ENCODE peak calls at places on chromosomes 2 and 18, in seven cellular contexts. B, P, U, G, S, W and Q are unnamed samples.

GRCh38 chr18:46152436-46152807 is 48.2 kb downstream of the HAUS1 start:
- DNase-seq in B (no peak), W (no peak), G (no peak), U (no peak), S (no peak), P (peak; percentile 51), Q (no peak)

GRCh38 chr18:25650201-25650941 is 298.4 kb upstream of the ZNF521 start:
- DNase-seq in U (no peak), P (no peak), W (no peak), B (no peak), S (peak; percentile 99), G (no peak), Q (no peak)

GRCh38 chr18:11541179-11541578 is 68.2 kb upstream of the SLC35G4 start:
- DNase-seq in P (no peak), G (no peak), W (no peak), B (no peak), S (no peak), U (no peak), Q (peak; percentile 1)

GRCh38 chr2:218964041-218964771 is 4.7 kb downstream of the CDK5R2 start:
- DNase-seq in S (peak; percentile 47), W (no peak), G (no peak), P (no peak), B (no peak), U (no peak), Q (no peak)

GRCh38 chr2:227717687-227718567 is at the start of gene SLC19A3:
- DNase-seq in G (peak; percentile 83), B (peak; percentile 93), P (peak; percentile 86), W (no peak), U (peak; percentile 75), S (peak; percentile 4), Q (no peak)

GRCh38 chr2:15769235-15769634 is 171.1 kb upstream of the MYCN start:
- DNase-seq in G (no peak), P (no peak), W (no peak), U (no peak), B (no peak), S (no peak), Q (no peak)

GRCh38 chr2:60961457-60961856 is 56.1 kb upstream of the PEX13 start:
- DNase-seq in G (no peak), U (no peak), P (no peak), B (no peak), W (peak; percentile 45), S (no peak), Q (peak; percentile 21)

GRCh38 chr2:199471443-199472057 is 13.8 kb upstream of the SATB2 start:
- DNase-seq in P (peak; percentile 39), W (peak; percentile 75), S (no peak), B (peak; percentile 29), G (peak; percentile 73), U (peak; percentile 83), Q (no peak)

GRCh38 chr2:118667964-118668363 is 179.5 kb downstream of the EN1 start:
- DNase-seq in W (no peak), S (no peak), U (no peak), G (no peak), B (no peak), P (no peak), Q (no peak)

GRCh38 chr2:22626621-22627020 is 758.4 kb upstream of the KLHL29 start:
- DNase-seq in W (no peak), S (no peak), G (no peak), B (no peak), P (no peak), U (no peak), Q (no peak)

GRCh38 chr2:239131521-239131920 is 269.3 kb downstream of the HDAC4 start:
- DNase-seq in P (no peak), W (no peak), B (no peak), U (no peak), G (no peak), S (no peak), Q (no peak)

GRCh38 chr2:61538920-61539559 is 884 bp upstream of the XPO1 start:
- DNase-seq in S (peak; percentile 25), B (no peak), W (peak; percentile 32), P (no peak), U (no peak), G (no peak), Q (no peak)

GRCh38 chr2:63544017-63544627 is 44.2 kb downstream of the WDPCP start:
- DNase-seq in U (no peak), W (no peak), S (no peak), B (no peak), G (peak; percentile 35), P (no peak), Q (no peak)

GRCh38 chr2:16330571-16331351 is 334.9 kb downstream of the CYRIA start:
- DNase-seq in B (no peak), W (no peak), G (no peak), S (no peak), P (peak; percentile 73), U (no peak), Q (no peak)

GRCh38 chr2:190835303-190835930 is 45.2 kb upstream of the GLS start:
- DNase-seq in W (no peak), U (no peak), B (peak; percentile 62), G (no peak), S (no peak), P (peak; percentile 36), Q (no peak)

GRCh38 chr18:36298113-36298701 is 694 bp downstream of the FHOD3 start:
- DNase-seq in P (no peak), S (no peak), B (peak; percentile 36), G (no peak), U (peak; percentile 78), W (no peak), Q (no peak)

GRCh38 chr2:68345129-68345875 is 19.8 kb upstream of the PLEK start:
- DNase-seq in G (no peak), W (no peak), P (no peak), U (no peak), S (no peak), B (no peak), Q (no peak)

GRCh38 chr18:68417826-68418225 is 297.1 kb downstream of the TMX3 start:
- DNase-seq in S (no peak), B (no peak), G (peak; percentile 21), P (no peak), W (no peak), U (no peak), Q (no peak)

GRCh38 chr18:44031063-44031462 is 649.6 kb upstream of the SETBP1 start:
- DNase-seq in P (no peak), W (no peak), B (no peak), S (no peak), G (no peak), U (no peak), Q (no peak)

GRCh38 chr18:34929336-34929780 is 111.9 kb upstream of the MAPRE2 start:
- DNase-seq in S (peak; percentile 65), G (peak; percentile 24), W (no peak), P (no peak), B (no peak), U (no peak), Q (peak; percentile 61)

GRCh38 chr2:97748397-97748796 is 35.0 kb downstream of the ZAP70 start:
- DNase-seq in G (peak; percentile 42), W (peak; percentile 91), B (no peak), S (no peak), U (peak; percentile 79), P (peak; percentile 47), Q (no peak)

GRCh38 chr2:88087073-88087472 is 19.4 kb downstream of the SMYD1 start:
- DNase-seq in S (no peak), W (no peak), U (no peak), B (no peak), P (no peak), G (no peak), Q (no peak)

GRCh38 chr18:36633961-36634412 is 194.8 kb downstream of the TPGS2 start:
- DNase-seq in G (peak; percentile 13), W (no peak), B (no peak), P (no peak), S (no peak), U (no peak), Q (no peak)

GRCh38 chr2:205748660-205749059 is 66.4 kb downstream of the NRP2 start:
- DNase-seq in B (no peak), W (no peak), G (no peak), U (no peak), S (no peak), P (no peak), Q (no peak)

GRCh38 chr2:14634885-14635871 is 2.7 kb downstream of the LRATD1 start:
- DNase-seq in U (peak; percentile 73), G (peak; percentile 4), W (no peak), B (peak; percentile 83), P (peak; percentile 70), S (no peak), Q (peak; percentile 21)

DNA sequence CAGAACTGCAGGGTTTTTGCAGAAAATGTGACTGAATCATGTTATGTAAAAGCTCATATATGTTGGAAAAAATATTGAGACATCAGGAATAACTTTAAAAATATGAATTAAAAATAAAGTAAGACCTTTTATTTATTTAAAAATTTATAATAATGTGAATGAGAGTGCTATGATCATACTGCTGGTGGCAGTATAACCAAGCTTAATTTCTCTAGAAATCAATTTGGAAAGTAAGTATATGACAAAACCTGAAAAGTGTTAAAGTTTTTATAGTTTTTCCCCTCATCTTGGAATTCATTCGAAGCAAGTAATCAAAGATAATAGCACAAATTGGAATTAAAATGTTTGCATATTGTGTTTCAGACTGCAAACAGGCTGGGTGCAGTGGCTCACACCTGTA is 7.5 kb downstream of the SLC39A10 start:
- DNase-seq in U (no peak), B (no peak), P (no peak), G (no peak), W (no peak), S (no peak), Q (no peak)
- TF ChIP-seq CTCF in U (no peak), B (no peak), P (peak; percentile 17), G (peak; percentile 52), W (no peak), S (no peak), Q (no peak)

DNA sequence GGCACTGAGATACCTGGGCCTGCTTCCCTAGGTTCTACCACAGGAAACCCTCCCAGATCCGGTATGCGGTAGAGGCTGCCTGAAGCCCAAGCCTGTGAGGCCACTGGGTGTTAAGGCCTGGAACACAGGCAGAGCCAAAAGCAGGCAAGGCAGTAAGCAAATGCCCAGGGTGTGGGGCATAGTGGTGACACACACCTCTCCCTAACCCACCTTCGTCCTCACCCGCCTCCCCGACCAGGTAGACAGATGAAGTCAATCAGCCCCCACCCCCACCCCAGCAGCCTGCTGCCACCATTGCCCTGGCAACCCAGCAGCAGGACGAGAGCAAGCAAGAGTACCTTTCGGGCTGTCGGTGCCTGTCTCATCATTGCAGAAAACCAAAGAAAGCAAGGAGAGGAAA is 6.1 kb downstream of the DCTN1 start:
- DNase-seq in G (no peak), U (no peak), B (no peak), W (no peak), P (no peak), S (no peak), Q (no peak)
- H3K4me3 ChIP-seq in G (no peak overlapping the region), U (no peak overlapping the region), B (peak overlapping the region; percentile 30), W (no peak overlapping the region), P (peak overlapping the region; percentile 65), S (no peak overlapping the region), Q (no peak overlapping the region)

GRCh38 chr2:241673797-241674725 is 12.6 kb downstream of the DTYMK start:
- DNase-seq in B (no peak), W (no peak), U (no peak), S (no peak), P (no peak), G (no peak), Q (no peak)
- TF ChIP-seq CTCF in B (no peak), W (no peak), U (no peak), S (no peak), P (no peak), G (no peak), Q (no peak)

DNA sequence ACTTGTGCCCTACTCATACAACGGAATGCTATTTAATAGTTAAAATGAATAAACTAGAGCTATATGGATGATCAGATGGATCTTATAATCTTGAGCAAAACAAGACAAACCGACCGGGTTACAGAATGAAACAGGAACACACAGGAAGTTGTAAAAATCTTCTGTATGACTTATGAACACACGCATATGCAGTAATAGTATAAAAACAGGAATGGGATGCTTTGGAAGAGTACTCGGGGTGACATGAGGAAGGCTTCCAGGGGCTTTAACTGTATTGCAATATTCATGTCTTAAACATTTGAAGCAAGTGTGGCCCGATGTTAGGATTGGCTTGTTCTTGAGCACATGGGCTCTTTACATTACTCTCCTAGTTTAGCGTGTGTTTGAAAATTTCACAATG is 14.9 kb upstream of the E2F6 start:
- DNase-seq in U (no peak), B (no peak), P (no peak), S (no peak), G (no peak), W (no peak), Q (no peak)
- H3K4me3 ChIP-seq in U (no peak overlapping the region), B (no peak overlapping the region), P (no peak overlapping the region), S (no peak overlapping the region), G (no peak overlapping the region), W (no peak overlapping the region), Q (no peak overlapping the region)